ENCODE peak calls at places on chromosomes 5 and 9, in eight cellular contexts. One of them, this sample, is unnamed.
A peak's percentile ranks its signal among the peaks of the same experiment; 100 is the strongest.

GRCh38 chr5:109479260-109479860 is 69.6 kb upstream of the PJA2 start:
- DNase-seq in H9: no peak
- DNase-seq in activated naive CD4-positive, alpha-beta T cell treated with anti-CD3 and anti-CD28 coated beads, Interleukin-2, amount 10 ng/mL, durations not matched to agents 7 days and 5 days: no peak
- DNase-seq in cardiac muscle cell: peak; percentile 11
- DNase-seq in AG08395: peak; percentile 20
- DNase-seq in activated naive CD8-positive, alpha-beta T cell treated with anti-CD3 and anti-CD28 coated beads, Interleukin-2, amount 50 U/mL, for 16 hours: no peak
- DNase-seq in activated T-cell treated with anti-CD3 and anti-CD28 coated beads, Interleukin-2, amount 50 U/mL, for 72 hours: no peak
- DNase-seq in stimulated activated CD4-positive, alpha-beta T cell treated with anti-CD3 and anti-CD28 coated beads, TNF-alpha, amount 100 ng/mL, for 1 hour: no peak
- DNase-seq in this sample: no peak

GRCh38 chr5:173325091-173325698 is 3.0 kb downstream of the STC2 start:
- DNase-seq in H9: no peak
- DNase-seq in activated naive CD4-positive, alpha-beta T cell treated with anti-CD3 and anti-CD28 coated beads, Interleukin-2, amount 10 ng/mL, durations not matched to agents 7 days and 5 days: no peak
- DNase-seq in cardiac muscle cell: no peak
- DNase-seq in AG08395: no peak
- DNase-seq in activated naive CD8-positive, alpha-beta T cell treated with anti-CD3 and anti-CD28 coated beads, Interleukin-2, amount 50 U/mL, for 16 hours: no peak
- DNase-seq in activated T-cell treated with anti-CD3 and anti-CD28 coated beads, Interleukin-2, amount 50 U/mL, for 72 hours: no peak
- DNase-seq in stimulated activated CD4-positive, alpha-beta T cell treated with anti-CD3 and anti-CD28 coated beads, TNF-alpha, amount 100 ng/mL, for 1 hour: no peak
- DNase-seq in this sample: no peak

GRCh38 chr5:177176175-177176704 is 42.7 kb downstream of the NSD1 start:
- DNase-seq in H9: no peak
- DNase-seq in activated naive CD4-positive, alpha-beta T cell treated with anti-CD3 and anti-CD28 coated beads, Interleukin-2, amount 10 ng/mL, durations not matched to agents 7 days and 5 days: no peak
- DNase-seq in cardiac muscle cell: no peak
- DNase-seq in AG08395: no peak
- DNase-seq in activated naive CD8-positive, alpha-beta T cell treated with anti-CD3 and anti-CD28 coated beads, Interleukin-2, amount 50 U/mL, for 16 hours: no peak
- DNase-seq in activated T-cell treated with anti-CD3 and anti-CD28 coated beads, Interleukin-2, amount 50 U/mL, for 72 hours: no peak
- DNase-seq in stimulated activated CD4-positive, alpha-beta T cell treated with anti-CD3 and anti-CD28 coated beads, TNF-alpha, amount 100 ng/mL, for 1 hour: no peak
- DNase-seq in this sample: no peak

GRCh38 chr5:158544388-158545339 is 555.1 kb downstream of the EBF1 start:
- DNase-seq in H9: no peak
- DNase-seq in activated naive CD4-positive, alpha-beta T cell treated with anti-CD3 and anti-CD28 coated beads, Interleukin-2, amount 10 ng/mL, durations not matched to agents 7 days and 5 days: no peak
- DNase-seq in cardiac muscle cell: no peak
- DNase-seq in AG08395: no peak
- DNase-seq in activated naive CD8-positive, alpha-beta T cell treated with anti-CD3 and anti-CD28 coated beads, Interleukin-2, amount 50 U/mL, for 16 hours: no peak
- DNase-seq in activated T-cell treated with anti-CD3 and anti-CD28 coated beads, Interleukin-2, amount 50 U/mL, for 72 hours: no peak
- DNase-seq in stimulated activated CD4-positive, alpha-beta T cell treated with anti-CD3 and anti-CD28 coated beads, TNF-alpha, amount 100 ng/mL, for 1 hour: no peak
- DNase-seq in this sample: no peak

GRCh38 chr9:100428871-100429654 is 2.1 kb downstream of the MSANTD3 start:
- DNase-seq in H9: no peak
- DNase-seq in activated naive CD4-positive, alpha-beta T cell treated with anti-CD3 and anti-CD28 coated beads, Interleukin-2, amount 10 ng/mL, durations not matched to agents 7 days and 5 days: no peak
- DNase-seq in cardiac muscle cell: no peak
- DNase-seq in AG08395: peak; percentile 96
- DNase-seq in activated naive CD8-positive, alpha-beta T cell treated with anti-CD3 and anti-CD28 coated beads, Interleukin-2, amount 50 U/mL, for 16 hours: no peak
- DNase-seq in activated T-cell treated with anti-CD3 and anti-CD28 coated beads, Interleukin-2, amount 50 U/mL, for 72 hours: no peak
- DNase-seq in stimulated activated CD4-positive, alpha-beta T cell treated with anti-CD3 and anti-CD28 coated beads, TNF-alpha, amount 100 ng/mL, for 1 hour: no peak
- DNase-seq in this sample: peak; percentile 56

GRCh38 chr5:141811287-141812155 is 66.7 kb downstream of the PCDH1 start:
- DNase-seq in H9: peak; percentile 82
- DNase-seq in activated naive CD4-positive, alpha-beta T cell treated with anti-CD3 and anti-CD28 coated beads, Interleukin-2, amount 10 ng/mL, durations not matched to agents 7 days and 5 days: peak; percentile 45
- DNase-seq in cardiac muscle cell: peak; percentile 50
- DNase-seq in AG08395: peak; percentile 33
- DNase-seq in activated naive CD8-positive, alpha-beta T cell treated with anti-CD3 and anti-CD28 coated beads, Interleukin-2, amount 50 U/mL, for 16 hours: no peak
- DNase-seq in activated T-cell treated with anti-CD3 and anti-CD28 coated beads, Interleukin-2, amount 50 U/mL, for 72 hours: peak; percentile 31
- DNase-seq in stimulated activated CD4-positive, alpha-beta T cell treated with anti-CD3 and anti-CD28 coated beads, TNF-alpha, amount 100 ng/mL, for 1 hour: no peak
- DNase-seq in this sample: peak; percentile 76

GRCh38 chr5:134462761-134463160 is 51.1 kb upstream of the CDKN2AIPNL start:
- DNase-seq in H9: no peak
- DNase-seq in activated naive CD4-positive, alpha-beta T cell treated with anti-CD3 and anti-CD28 coated beads, Interleukin-2, amount 10 ng/mL, durations not matched to agents 7 days and 5 days: no peak
- DNase-seq in cardiac muscle cell: no peak
- DNase-seq in AG08395: no peak
- DNase-seq in activated naive CD8-positive, alpha-beta T cell treated with anti-CD3 and anti-CD28 coated beads, Interleukin-2, amount 50 U/mL, for 16 hours: no peak
- DNase-seq in activated T-cell treated with anti-CD3 and anti-CD28 coated beads, Interleukin-2, amount 50 U/mL, for 72 hours: no peak
- DNase-seq in stimulated activated CD4-positive, alpha-beta T cell treated with anti-CD3 and anti-CD28 coated beads, TNF-alpha, amount 100 ng/mL, for 1 hour: no peak
- DNase-seq in this sample: peak; percentile 37

GRCh38 chr5:146401021-146401420 is 46.1 kb upstream of the TCERG1 start:
- DNase-seq in H9: no peak
- DNase-seq in activated naive CD4-positive, alpha-beta T cell treated with anti-CD3 and anti-CD28 coated beads, Interleukin-2, amount 10 ng/mL, durations not matched to agents 7 days and 5 days: no peak
- DNase-seq in cardiac muscle cell: no peak
- DNase-seq in AG08395: no peak
- DNase-seq in activated naive CD8-positive, alpha-beta T cell treated with anti-CD3 and anti-CD28 coated beads, Interleukin-2, amount 50 U/mL, for 16 hours: no peak
- DNase-seq in activated T-cell treated with anti-CD3 and anti-CD28 coated beads, Interleukin-2, amount 50 U/mL, for 72 hours: no peak
- DNase-seq in stimulated activated CD4-positive, alpha-beta T cell treated with anti-CD3 and anti-CD28 coated beads, TNF-alpha, amount 100 ng/mL, for 1 hour: no peak
- DNase-seq in this sample: no peak

GRCh38 chr5:136776022-136776927 is 410.9 kb upstream of the TRPC7 start:
- DNase-seq in H9: no peak
- DNase-seq in activated naive CD4-positive, alpha-beta T cell treated with anti-CD3 and anti-CD28 coated beads, Interleukin-2, amount 10 ng/mL, durations not matched to agents 7 days and 5 days: no peak
- DNase-seq in cardiac muscle cell: no peak
- DNase-seq in AG08395: no peak
- DNase-seq in activated naive CD8-positive, alpha-beta T cell treated with anti-CD3 and anti-CD28 coated beads, Interleukin-2, amount 50 U/mL, for 16 hours: no peak
- DNase-seq in activated T-cell treated with anti-CD3 and anti-CD28 coated beads, Interleukin-2, amount 50 U/mL, for 72 hours: no peak
- DNase-seq in stimulated activated CD4-positive, alpha-beta T cell treated with anti-CD3 and anti-CD28 coated beads, TNF-alpha, amount 100 ng/mL, for 1 hour: no peak
- DNase-seq in this sample: no peak

GRCh38 chr9:33355933-33356332 is 46.4 kb downstream of the AQP7 start:
- DNase-seq in H9: no peak
- DNase-seq in activated naive CD4-positive, alpha-beta T cell treated with anti-CD3 and anti-CD28 coated beads, Interleukin-2, amount 10 ng/mL, durations not matched to agents 7 days and 5 days: no peak
- DNase-seq in cardiac muscle cell: no peak
- DNase-seq in AG08395: no peak
- DNase-seq in activated naive CD8-positive, alpha-beta T cell treated with anti-CD3 and anti-CD28 coated beads, Interleukin-2, amount 50 U/mL, for 16 hours: no peak
- DNase-seq in activated T-cell treated with anti-CD3 and anti-CD28 coated beads, Interleukin-2, amount 50 U/mL, for 72 hours: no peak
- DNase-seq in stimulated activated CD4-positive, alpha-beta T cell treated with anti-CD3 and anti-CD28 coated beads, TNF-alpha, amount 100 ng/mL, for 1 hour: no peak
- DNase-seq in this sample: no peak